ENCODE peak calls at places on chromosome 13, in nine cellular contexts. G is dorsolateral prefrontal cortex, S is tibial artery, P is breast epithelium, Y is Caco-2, T is Panc1, Z is AG10803, W is upper lobe of right lung, C is transverse colon. D is an unnamed sample.

GRCh38 chr13:110799246-110800236 is 86.0 kb downstream of the ING1 start:
- DNase-seq in T (no peak), Z (peak), Y (no peak), S (peak), C (no peak), G (no peak), W (no peak), P (no peak), D (no peak)

GRCh38 chr13:97367016-97367415 is 67.0 kb upstream of the RAP2A start:
- DNase-seq in P (no peak), T (no peak), Y (no peak), G (no peak), C (no peak), Z (peak), W (no peak), S (no peak), D (no peak)

GRCh38 chr13:87656311-87656710 is 14.9 kb upstream of the SLITRK5 start:
- DNase-seq in T (no peak), P (no peak), C (no peak), G (no peak), Z (no peak), S (no peak), Y (no peak), W (no peak), D (no peak)

GRCh38 chr13:88656751-88657150 is 985.6 kb downstream of the SLITRK5 start:
- DNase-seq in P (no peak), Z (no peak), S (no peak), T (no peak), Y (no peak), W (no peak), C (no peak), G (no peak), D (no peak)

GRCh38 chr13:36154567-36155231 is 23.5 kb upstream of the DCLK1 start:
- DNase-seq in G (peak), T (no peak), C (no peak), P (no peak), W (no peak), Z (no peak), Y (no peak), S (no peak), D (no peak)

GRCh38 chr13:37884674-37885073 is 15.1 kb upstream of the TRPC4 start:
- DNase-seq in W (no peak), Y (no peak), P (no peak), Z (no peak), S (no peak), T (no peak), G (no peak), C (no peak), D (no peak)

GRCh38 chr13:78404961-78405360 is 198.4 kb downstream of the POU4F1 start:
- DNase-seq in G (no peak), S (no peak), Y (no peak), T (no peak), C (no peak), Z (no peak), P (no peak), W (no peak), D (no peak)

GRCh38 chr13:67366533-67366932 is 136.4 kb upstream of the PCDH9 start:
- DNase-seq in Z (peak), T (no peak), P (no peak), C (no peak), Y (no peak), W (no peak), G (no peak), S (no peak), D (no peak)

GRCh38 chr13:73751290-73751689 is 382.9 kb downstream of the KLF12 start:
- DNase-seq in T (no peak), W (no peak), C (no peak), S (no peak), G (no peak), Z (no peak), Y (no peak), P (no peak), D (no peak)

GRCh38 chr13:44368599-44369368 is 4.8 kb upstream of the SERP2 start:
- DNase-seq in S (no peak), Z (no peak), G (no peak), T (no peak), Y (peak), W (no peak), P (no peak), C (peak), D (no peak)

GRCh38 chr13:108927615-108928014 is 298.2 kb downstream of the MYO16 start:
- DNase-seq in C (no peak), S (no peak), W (no peak), Y (no peak), G (no peak), Z (no peak), P (no peak), T (no peak), D (no peak)

GRCh38 chr13:39326471-39326870 is 276.5 kb downstream of the LHFPL6 start:
- DNase-seq in P (no peak), S (no peak), W (no peak), T (no peak), G (no peak), Z (peak), Y (no peak), C (no peak), D (no peak)

GRCh38 chr13:90232291-90232690 is 1115.2 kb upstream of the MIR17HG start:
- DNase-seq in Z (no peak), P (no peak), T (no peak), C (no peak), W (no peak), G (no peak), S (no peak), Y (no peak), D (no peak)

GRCh38 chr13:23380534-23380933 is 53.0 kb downstream of the SACS start:
- DNase-seq in Z (peak), P (no peak), S (no peak), C (no peak), G (no peak), W (no peak), T (no peak), Y (no peak), D (no peak)

GRCh38 chr13:25466880-25467279 is 95.1 kb downstream of the ATP8A2 start:
- DNase-seq in T (no peak), P (no peak), Z (no peak), C (no peak), G (no peak), S (no peak), Y (no peak), W (no peak), D (no peak)

GRCh38 chr13:29170451-29171082 is 350.4 kb downstream of the MTUS2 start:
- DNase-seq in Z (no peak), T (no peak), C (no peak), S (no peak), W (no peak), Y (no peak), P (no peak), G (no peak), D (no peak)

GRCh38 chr13:107208889-107209288 is 641.0 kb upstream of the ARGLU1 start:
- DNase-seq in G (no peak), T (no peak), Z (no peak), S (no peak), W (no peak), C (no peak), P (no peak), Y (no peak), D (no peak)

GRCh38 chr13:80083097-80083429 is 257.9 kb downstream of the SPRY2 start:
- DNase-seq in S (no peak), P (no peak), Z (no peak), Y (no peak), C (no peak), W (no peak), G (no peak), T (no peak), D (no peak)

GRCh38 chr13:35139591-35139990 is 197.5 kb downstream of the NBEA start:
- DNase-seq in Z (no peak), P (no peak), C (no peak), W (no peak), Y (no peak), S (no peak), T (no peak), G (no peak), D (no peak)

GRCh38 chr13:79724348-79725103 is 243.6 kb downstream of the NDFIP2 start:
- DNase-seq in Z (no peak), W (no peak), Y (peak), P (no peak), S (no peak), G (no peak), C (peak), T (no peak), D (no peak)

GRCh38 chr13:19586904-19587634 is 25.7 kb upstream of the TPTE2 start:
- DNase-seq in S (no peak), G (no peak), W (peak), Y (peak), P (no peak), Z (peak), T (no peak), C (peak), D (no peak)

GRCh38 chr13:35723061-35723461 is 246.6 kb upstream of the MAB21L1 start:
- DNase-seq in T (no peak), C (peak), Y (no peak), S (peak), Z (peak), P (no peak), G (no peak), W (no peak), D (no peak)

GRCh38 chr13:78586706-78587105 is 16.6 kb downstream of the POU4F1 start:
- DNase-seq in C (no peak), P (no peak), W (no peak), S (no peak), Y (no peak), G (no peak), T (no peak), Z (no peak), D (no peak)

GRCh38 chr13:75636339-75637095 is 387 bp downstream of the LMO7 start:
- DNase-seq in C (peak), S (no peak), W (peak), G (no peak), T (no peak), Y (peak), P (no peak), Z (peak), D (no peak)

GRCh38 chr13:34587586-34587985 is 354.5 kb upstream of the NBEA start:
- DNase-seq in G (no peak), T (no peak), C (no peak), P (no peak), Z (peak), Y (no peak), S (no peak), W (no peak), D (no peak)

GRCh38 chr13:32205426-32206096 is 109.6 kb downstream of the ZAR1L start:
- DNase-seq in W (no peak), Z (no peak), S (no peak), C (no peak), Y (no peak), G (no peak), P (no peak), T (no peak), D (peak)

GRCh38 chr13:48318014-48318713 is 14.6 kb downstream of the RB1 start:
- DNase-seq in Z (no peak), P (no peak), T (no peak), C (no peak), Y (no peak), S (no peak), W (no peak), G (no peak), D (no peak)

GRCh38 chr13:19089315-19089714 is 92.3 kb downstream of the TUBA3C start:
- DNase-seq in W (no peak), Z (no peak), S (no peak), P (no peak), G (no peak), C (no peak), T (no peak), Y (peak), D (no peak)

GRCh38 chr13:42575938-42576337 is 2.0 kb downstream of the TNFSF11 start:
- DNase-seq in T (no peak), P (no peak), W (no peak), C (no peak), Z (no peak), S (no peak), Y (no peak), G (no peak), D (peak)
- H3K4me3 ChIP-seq in T (no peak), P (no peak), W (no peak), C (no peak), Z (no peak), S (no peak), Y (no peak), G (no peak), D (no peak)

DNA sequence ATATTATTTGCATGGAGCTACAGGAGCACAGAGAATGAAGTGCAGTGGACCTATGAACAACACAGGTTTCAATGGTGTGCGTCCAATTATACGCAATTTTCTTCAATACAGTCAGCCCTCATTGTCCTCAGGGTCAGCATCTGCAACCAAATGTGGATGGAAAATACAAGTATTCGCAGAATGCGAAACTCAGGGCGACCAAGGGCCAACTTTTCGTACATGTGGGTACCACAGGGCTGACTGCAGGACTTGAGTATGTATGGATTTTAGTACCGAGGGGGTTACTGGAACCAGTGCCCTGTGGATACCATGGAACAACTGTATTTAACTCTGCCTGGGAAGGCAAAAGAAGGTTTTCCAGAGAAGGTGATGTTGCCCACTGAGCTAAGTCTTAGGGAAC is 10.2 kb downstream of the LCP1 start:
- DNase-seq in Y (no peak), Z (no peak), P (no peak), T (no peak), W (no peak), C (no peak), S (no peak), G (no peak), D (no peak)
- TF ChIP-seq CTCF in Y (no peak), Z (no peak), P (no peak), T (no peak), W (no peak), C (no peak), S (no peak), G (no peak), D (no peak)

DNA sequence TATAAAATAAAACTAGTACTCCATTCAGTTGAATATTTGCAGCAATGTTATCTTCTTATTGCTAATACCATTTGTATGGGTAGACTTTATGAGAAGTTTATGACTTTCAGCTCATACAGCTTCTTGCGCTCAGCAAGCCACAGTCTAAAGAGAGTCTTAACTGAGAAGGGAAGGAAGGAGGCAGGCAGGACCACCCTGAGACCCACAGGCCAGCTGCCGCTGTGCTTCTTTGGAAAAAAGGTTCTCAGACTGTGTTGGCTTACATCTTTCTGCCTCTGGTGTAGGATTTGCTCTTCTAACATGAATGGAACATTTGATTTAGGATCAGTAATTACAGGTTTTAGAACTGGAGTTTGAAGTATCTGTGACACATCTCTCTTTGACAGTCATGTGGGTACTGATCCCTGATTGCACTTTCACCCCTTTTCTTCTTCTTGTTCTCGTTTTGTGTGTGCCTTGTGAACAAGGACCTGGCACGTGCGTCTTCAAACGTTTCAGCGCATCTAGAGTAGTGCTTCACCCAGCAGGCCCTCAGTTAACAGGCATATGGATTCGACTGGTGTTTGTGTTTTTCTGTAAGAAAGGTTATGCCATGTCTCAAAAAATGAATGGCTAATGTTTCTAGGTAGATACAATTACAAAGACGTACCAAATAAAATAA is 7.1 kb upstream of the GPR18 start:
- DNase-seq in S (no peak), G (no peak), T (no peak), Z (no peak), P (no peak), W (no peak), Y (no peak), C (no peak), D (no peak)
- H3K4me3 ChIP-seq in S (no peak), G (no peak), T (no peak), Z (no peak), P (no peak), W (no peak), Y (no peak), C (no peak), D (no peak)

GRCh38 chr13:20702945-20703784 is at the start of gene IL17D:
- DNase-seq in Y (peak), T (no peak), P (no peak), S (no peak), W (peak), C (peak), Z (no peak), G (no peak), D (no peak)
- TF ChIP-seq CTCF in Y (no peak), T (no peak), P (no peak), S (no peak), W (peak), C (peak), Z (no peak), G (no peak), D (no peak)

GRCh38 chr13:27182844-27183497 is 11.4 kb upstream of the USP12 start:
- DNase-seq in W (no peak), S (peak), T (peak), Y (no peak), G (no peak), Z (peak), P (peak), C (no peak), D (no peak)
- H3K4me3 ChIP-seq in W (no peak), S (peak), T (peak), Y (no peak), G (no peak), Z (peak), P (no peak), C (no peak), D (no peak)

DNA sequence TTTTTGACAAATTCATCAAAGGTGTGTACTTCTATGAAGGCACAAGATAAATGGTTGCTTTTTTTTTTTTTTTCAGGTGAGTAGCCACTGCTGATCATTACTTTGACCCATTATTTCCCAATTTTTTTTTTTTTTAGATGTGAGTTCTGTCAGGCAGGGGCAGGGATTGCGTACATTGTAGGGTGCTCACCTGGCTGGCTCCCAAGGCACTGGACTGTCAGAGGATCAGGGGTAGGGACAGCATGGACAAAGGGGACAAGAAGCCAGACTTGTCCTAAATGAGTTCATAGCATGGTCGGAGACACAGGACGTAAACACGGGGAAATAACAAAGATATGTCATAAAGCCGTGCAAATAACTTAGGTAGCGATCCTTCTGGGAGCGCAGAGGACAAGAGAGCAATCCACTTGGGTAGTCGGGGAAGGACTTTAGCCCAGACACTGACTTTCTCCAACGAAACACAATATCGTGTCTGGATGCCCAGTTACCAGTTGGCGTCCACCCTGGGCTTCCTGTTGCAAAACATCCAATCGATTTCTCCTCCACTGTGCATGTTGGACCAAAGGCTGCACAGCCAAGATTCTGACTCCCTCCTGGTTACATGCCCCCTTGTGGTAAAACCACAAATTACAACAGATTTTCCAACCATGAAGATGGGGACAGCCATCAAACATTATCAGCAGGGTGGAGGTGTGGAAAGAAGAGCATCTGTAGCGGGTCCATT is 27.5 kb upstream of the KATNAL1 start:
- DNase-seq in P (no peak), T (no peak), S (no peak), Y (peak), G (no peak), W (no peak), C (no peak), Z (no peak), D (no peak)
- TF ChIP-seq CTCF in P (no peak), T (peak), S (peak), Y (peak), G (peak), W (peak), C (peak), Z (peak), D (peak)

GRCh38 chr13:52345048-52345447 is 60.9 kb downstream of the THSD1 start:
- DNase-seq in W (no peak), Y (no peak), Z (no peak), G (no peak), C (no peak), T (no peak), P (no peak), S (no peak), D (no peak)

GRCh38 chr13:52344108-52344507 is 61.9 kb downstream of the THSD1 start:
- DNase-seq in G (no peak), Y (no peak), Z (peak), S (no peak), T (no peak), C (no peak), W (no peak), P (no peak), D (no peak)

GRCh38 chr13:52348081-52348480 is 57.9 kb downstream of the THSD1 start:
- DNase-seq in W (no peak), P (no peak), C (no peak), G (no peak), T (no peak), S (no peak), Y (no peak), Z (peak), D (no peak)

GRCh38 chr13:52348983-52349780 is 56.8 kb downstream of the THSD1 start:
- DNase-seq in Y (peak), C (no peak), W (no peak), T (peak), Z (peak), P (no peak), G (no peak), S (no peak), D (no peak)

DNA sequence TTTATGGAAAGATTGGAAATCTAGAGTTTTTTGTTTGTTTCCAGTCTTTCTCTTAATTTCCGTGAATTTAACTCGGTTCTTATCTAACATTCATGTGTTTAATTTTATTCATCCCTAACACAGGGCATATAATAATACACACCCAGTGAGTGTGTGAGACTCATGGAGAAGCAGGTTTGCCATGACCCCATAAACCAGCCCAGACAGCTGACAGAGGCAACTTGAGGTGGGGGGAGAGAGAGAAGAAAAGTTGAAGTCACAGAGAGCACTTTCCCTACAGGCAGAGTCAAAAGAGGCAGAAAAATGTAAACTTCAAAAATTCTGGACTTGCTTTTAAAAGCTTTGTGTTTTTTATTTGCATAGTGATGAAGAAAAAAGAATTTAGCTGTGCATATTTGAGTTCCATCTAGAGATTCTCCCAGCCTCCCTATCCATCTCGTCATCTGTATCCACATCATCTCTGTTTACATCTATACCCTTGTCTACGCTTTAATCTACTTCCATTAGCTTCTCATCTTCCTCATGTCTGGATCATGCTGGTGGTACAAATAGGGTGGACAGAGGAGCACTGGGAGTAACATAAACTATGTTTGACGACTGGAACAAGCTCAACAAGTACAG is 60.2 kb downstream of the THSD1 start:
- DNase-seq in T (no peak), C (no peak), Z (no peak), Y (no peak), G (no peak), P (no peak), S (no peak), W (no peak), D (no peak)
- H3K4me3 ChIP-seq in T (no peak), C (no peak), Z (no peak), Y (no peak), G (no peak), P (no peak), S (no peak), W (no peak), D (no peak)